ENCODE peak calls at places on chromosomes 7 and 10, in nine cellular contexts. One of them, this sample, is unnamed.

GRCh38 chr10:99917963-99918825 is 91.6 kb downstream of the DNMBP start:
- DNase-seq in NCI-H1436: no peak
- DNase-seq in iPS-NIHi11: peak
- DNase-seq in activated CD8-positive, alpha-beta memory T cell treated with anti-CD3 and anti-CD28 coated beads for 4 hours: no peak
- DNase-seq in dorsolateral prefrontal cortex: no peak
- DNase-seq in GM12865: peak
- DNase-seq in Jurkat, Clone E6-1: no peak
- DNase-seq in AG04450: no peak
- DNase-seq in EH: peak
- DNase-seq in this sample: peak

GRCh38 chr10:90175161-90175681 is 473.8 kb downstream of the KIF20B start:
- DNase-seq in activated CD8-positive, alpha-beta memory T cell treated with anti-CD3 and anti-CD28 coated beads for 4 hours: no peak
- DNase-seq in EH: no peak
- DNase-seq in GM12865: no peak
- DNase-seq in iPS-NIHi11: no peak
- DNase-seq in dorsolateral prefrontal cortex: no peak
- DNase-seq in AG04450: no peak
- DNase-seq in NCI-H1436: no peak
- DNase-seq in Jurkat, Clone E6-1: no peak
- DNase-seq in this sample: no peak

GRCh38 chr7:140656548-140657515 is 15.9 kb upstream of the ADCK2 start:
- DNase-seq in NCI-H1436: no peak
- DNase-seq in Jurkat, Clone E6-1: no peak
- DNase-seq in iPS-NIHi11: no peak
- DNase-seq in dorsolateral prefrontal cortex: peak
- DNase-seq in activated CD8-positive, alpha-beta memory T cell treated with anti-CD3 and anti-CD28 coated beads for 4 hours: peak
- DNase-seq in EH: peak
- DNase-seq in GM12865: peak
- DNase-seq in AG04450: no peak
- DNase-seq in this sample: no peak

GRCh38 chr10:119596537-119597404 is at the start of gene TIAL1:
- DNase-seq in Jurkat, Clone E6-1: peak
- DNase-seq in activated CD8-positive, alpha-beta memory T cell treated with anti-CD3 and anti-CD28 coated beads for 4 hours: peak
- DNase-seq in NCI-H1436: peak
- DNase-seq in AG04450: peak
- DNase-seq in iPS-NIHi11: peak
- DNase-seq in GM12865: peak
- DNase-seq in dorsolateral prefrontal cortex: peak
- DNase-seq in EH: peak
- DNase-seq in this sample: peak

GRCh38 chr10:88489107-88489506 is 94.0 kb downstream of the RNLS start:
- DNase-seq in iPS-NIHi11: no peak
- DNase-seq in AG04450: no peak
- DNase-seq in activated CD8-positive, alpha-beta memory T cell treated with anti-CD3 and anti-CD28 coated beads for 4 hours: no peak
- DNase-seq in Jurkat, Clone E6-1: no peak
- DNase-seq in dorsolateral prefrontal cortex: no peak
- DNase-seq in EH: no peak
- DNase-seq in NCI-H1436: no peak
- DNase-seq in GM12865: no peak
- DNase-seq in this sample: no peak

GRCh38 chr10:31261502-31262311 is 57.3 kb upstream of the ZEB1 start:
- DNase-seq in iPS-NIHi11: no peak
- DNase-seq in activated CD8-positive, alpha-beta memory T cell treated with anti-CD3 and anti-CD28 coated beads for 4 hours: no peak
- DNase-seq in dorsolateral prefrontal cortex: no peak
- DNase-seq in AG04450: peak
- DNase-seq in Jurkat, Clone E6-1: no peak
- DNase-seq in EH: peak
- DNase-seq in NCI-H1436: no peak
- DNase-seq in GM12865: no peak
- DNase-seq in this sample: no peak

GRCh38 chr7:156456032-156456431 is 184.5 kb upstream of the RNF32 start:
- DNase-seq in dorsolateral prefrontal cortex: no peak
- DNase-seq in iPS-NIHi11: no peak
- DNase-seq in EH: no peak
- DNase-seq in Jurkat, Clone E6-1: no peak
- DNase-seq in NCI-H1436: no peak
- DNase-seq in AG04450: no peak
- DNase-seq in activated CD8-positive, alpha-beta memory T cell treated with anti-CD3 and anti-CD28 coated beads for 4 hours: no peak
- DNase-seq in GM12865: no peak
- DNase-seq in this sample: no peak

GRCh38 chr7:7564323-7564780 is 2.3 kb upstream of the MIOS start:
- DNase-seq in iPS-NIHi11: no peak
- DNase-seq in AG04450: peak
- DNase-seq in EH: peak
- DNase-seq in dorsolateral prefrontal cortex: no peak
- DNase-seq in activated CD8-positive, alpha-beta memory T cell treated with anti-CD3 and anti-CD28 coated beads for 4 hours: no peak
- DNase-seq in Jurkat, Clone E6-1: no peak
- DNase-seq in GM12865: no peak
- DNase-seq in NCI-H1436: no peak
- DNase-seq in this sample: no peak

GRCh38 chr7:93920496-93921189 is 892 bp upstream of the GNG11 start:
- DNase-seq in Jurkat, Clone E6-1: no peak
- DNase-seq in EH: peak
- DNase-seq in NCI-H1436: no peak
- DNase-seq in GM12865: no peak
- DNase-seq in activated CD8-positive, alpha-beta memory T cell treated with anti-CD3 and anti-CD28 coated beads for 4 hours: no peak
- DNase-seq in AG04450: no peak
- DNase-seq in dorsolateral prefrontal cortex: no peak
- DNase-seq in iPS-NIHi11: no peak
- DNase-seq in this sample: no peak

GRCh38 chr10:7406712-7407333 is 4.0 kb downstream of the SFMBT2 start:
- DNase-seq in AG04450: no peak
- DNase-seq in Jurkat, Clone E6-1: no peak
- DNase-seq in iPS-NIHi11: peak
- DNase-seq in EH: no peak
- DNase-seq in NCI-H1436: no peak
- DNase-seq in dorsolateral prefrontal cortex: no peak
- DNase-seq in activated CD8-positive, alpha-beta memory T cell treated with anti-CD3 and anti-CD28 coated beads for 4 hours: no peak
- DNase-seq in GM12865: no peak
- DNase-seq in this sample: no peak

GRCh38 chr10:97531401-97531985 is 32.8 kb downstream of the UBTD1 start:
- DNase-seq in Jurkat, Clone E6-1: no peak
- DNase-seq in GM12865: no peak
- DNase-seq in AG04450: no peak
- DNase-seq in EH: peak
- DNase-seq in iPS-NIHi11: no peak
- DNase-seq in activated CD8-positive, alpha-beta memory T cell treated with anti-CD3 and anti-CD28 coated beads for 4 hours: no peak
- DNase-seq in NCI-H1436: no peak
- DNase-seq in dorsolateral prefrontal cortex: no peak
- DNase-seq in this sample: no peak

GRCh38 chr7:124032369-124033092 is at the start of gene TMEM229A:
- DNase-seq in AG04450: no peak
- DNase-seq in GM12865: peak
- DNase-seq in activated CD8-positive, alpha-beta memory T cell treated with anti-CD3 and anti-CD28 coated beads for 4 hours: no peak
- DNase-seq in dorsolateral prefrontal cortex: peak
- DNase-seq in Jurkat, Clone E6-1: no peak
- DNase-seq in iPS-NIHi11: peak
- DNase-seq in EH: peak
- DNase-seq in NCI-H1436: peak
- DNase-seq in this sample: peak

GRCh38 chr10:48792687-48793096 is 108.0 kb downstream of the WDFY4 start:
- DNase-seq in Jurkat, Clone E6-1: no peak
- DNase-seq in dorsolateral prefrontal cortex: no peak
- DNase-seq in NCI-H1436: no peak
- DNase-seq in GM12865: no peak
- DNase-seq in iPS-NIHi11: no peak
- DNase-seq in AG04450: peak
- DNase-seq in EH: peak
- DNase-seq in activated CD8-positive, alpha-beta memory T cell treated with anti-CD3 and anti-CD28 coated beads for 4 hours: no peak
- DNase-seq in this sample: no peak

GRCh38 chr7:35771776-35772175 is 29.1 kb upstream of the SEPTIN7 start:
- DNase-seq in AG04450: no peak
- DNase-seq in GM12865: no peak
- DNase-seq in iPS-NIHi11: no peak
- DNase-seq in NCI-H1436: no peak
- DNase-seq in Jurkat, Clone E6-1: no peak
- DNase-seq in dorsolateral prefrontal cortex: no peak
- DNase-seq in activated CD8-positive, alpha-beta memory T cell treated with anti-CD3 and anti-CD28 coated beads for 4 hours: no peak
- DNase-seq in EH: no peak
- DNase-seq in this sample: no peak

GRCh38 chr7:99036531-99037175 is 107.3 kb downstream of the SMURF1 start:
- DNase-seq in NCI-H1436: no peak
- DNase-seq in GM12865: no peak
- DNase-seq in EH: peak
- DNase-seq in iPS-NIHi11: peak
- DNase-seq in Jurkat, Clone E6-1: no peak
- DNase-seq in AG04450: no peak
- DNase-seq in dorsolateral prefrontal cortex: peak
- DNase-seq in activated CD8-positive, alpha-beta memory T cell treated with anti-CD3 and anti-CD28 coated beads for 4 hours: no peak
- DNase-seq in this sample: no peak